ENCODE peak calls at places on chromosomes 12 and 14, in seven cellular contexts. M, R, W, Z, E, Y and G are unnamed samples.

GRCh38 chr14:65704850-65705249 is 292.3 kb downstream of the FUT8 start:
- DNase-seq in E (no peak), M (no peak), R (peak; percentile 7), Z (no peak), Y (no peak), W (no peak), G (peak; percentile 76)

GRCh38 chr14:38669027-38669426 is 413.1 kb upstream of the CLEC14A start:
- DNase-seq in W (no peak), E (no peak), R (no peak), Z (no peak), M (no peak), Y (no peak), G (no peak)

GRCh38 chr12:65534105-65534841 is 255.8 kb downstream of the MSRB3 start:
- DNase-seq in Y (no peak), E (no peak), Z (no peak), W (peak; percentile 59), R (no peak), M (no peak), G (no peak)

GRCh38 chr14:72856530-72857264 is 37.2 kb downstream of the DPF3 start:
- DNase-seq in E (no peak), Y (peak; percentile 41), R (no peak), W (no peak), M (no peak), Z (no peak), G (peak; percentile 30)

GRCh38 chr14:100610511-100611217 is 23.4 kb upstream of the BEGAIN start:
- DNase-seq in R (no peak), E (peak; percentile 13), Y (peak; percentile 87), Z (no peak), M (no peak), W (no peak), G (peak; percentile 25)

GRCh38 chr12:62866451-62867082 is 68.4 kb downstream of the PPM1H start:
- DNase-seq in E (no peak), Y (no peak), W (peak; percentile 80), R (peak; percentile 69), Z (no peak), M (no peak), G (peak; percentile 33)

GRCh38 chr12:2756756-2757155 is 38.0 kb upstream of the FKBP4 start:
- DNase-seq in Z (no peak), E (no peak), M (no peak), R (no peak), W (no peak), Y (peak; percentile 41), G (no peak)

GRCh38 chr14:105249175-105250007 is 1.1 kb downstream of the BTBD6 start:
- DNase-seq in E (no peak), R (peak; percentile 31), W (peak; percentile 10), M (no peak), Y (no peak), Z (no peak), G (peak; percentile 38)

GRCh38 chr14:68924392-68925158 is 54.5 kb downstream of the ACTN1 start:
- DNase-seq in M (no peak), Y (no peak), E (no peak), W (peak; percentile 25), R (no peak), Z (no peak), G (peak; percentile 51)

GRCh38 chr12:100584261-100584660 is 10.8 kb downstream of the GAS2L3 start:
- DNase-seq in Z (no peak), R (peak; percentile 29), E (no peak), M (no peak), W (no peak), Y (no peak), G (no peak)

GRCh38 chr14:65045011-65045410 is 57.3 kb downstream of the MAX start:
- DNase-seq in Z (no peak), R (no peak), W (no peak), E (no peak), Y (no peak), M (no peak), G (no peak)

GRCh38 chr12:27859648-27860047 is 79.6 kb upstream of the MANSC4 start:
- DNase-seq in Z (no peak), E (no peak), M (no peak), Y (no peak), W (no peak), R (no peak), G (peak; percentile 15)

GRCh38 chr12:94207467-94208432 is 59.4 kb downstream of the PLXNC1 start:
- DNase-seq in Y (no peak), M (peak; percentile 11), W (no peak), Z (no peak), E (peak; percentile 50), R (peak; percentile 61), G (peak; percentile 42)

GRCh38 chr12:100936661-100937060 is 142.1 kb downstream of the ANO4 start:
- DNase-seq in E (no peak), R (no peak), M (no peak), Z (no peak), Y (no peak), W (no peak), G (no peak)